ENCODE peak calls at places on chromosomes 6 and 20, in six cellular contexts. H is PC-3, W is fibroblast of lung, B is hepatocyte, D is adrenal gland, E is mammary epithelial cell. U is an unnamed sample. For H3K36me3, the result is how much of the 10 kb centered on the place peaks cover.

GRCh38 chr6:37205997-37206340 is 36.0 kb downstream of the PIM1 start:
- DNase-seq in H (no peak), W (no peak), B (no peak), D (no peak), E (no peak), U (no peak)

GRCh38 chr6:63268574-63268973 is 51.2 kb downstream of the LGSN start:
- DNase-seq in H (no peak), W (no peak), B (no peak), D (no peak), E (no peak), U (no peak)

GRCh38 chr6:122839477-122839876 is 50.4 kb downstream of the SMPDL3A start:
- DNase-seq in H (peak), W (peak), B (peak), D (peak), E (peak), U (peak)

GRCh38 chr6:102907181-102907580 is 1513.7 kb downstream of the GRIK2 start:
- DNase-seq in H (no peak), W (no peak), B (no peak), D (no peak), E (no peak), U (no peak)

GRCh38 chr20:8244637-8245036 is 112.6 kb downstream of the PLCB1 start:
- DNase-seq in H (no peak), W (peak), B (peak), D (peak), E (no peak), U (no peak)

GRCh38 chr6:2749972-2750600 is 636 bp downstream of the MYLK4 start:
- DNase-seq in H (peak), W (peak), B (peak), D (peak), E (no peak), U (peak)

GRCh38 chr6:37130704-37131103 is 39.2 kb upstream of the PIM1 start:
- DNase-seq in H (peak), W (peak), B (peak), D (peak), E (peak), U (no peak)

GRCh38 chr6:110430236-110430635 is 14.9 kb upstream of the DDO start:
- DNase-seq in H (no peak), W (no peak), B (no peak), D (no peak), E (no peak), U (no peak)

GRCh38 chr6:148869589-148869988 is 122.8 kb downstream of the UST start:
- DNase-seq in H (peak), W (peak), B (no peak), D (no peak), E (peak), U (no peak)

GRCh38 chr6:24549674-24550418 is 55.1 kb downstream of the ALDH5A1 start:
- DNase-seq in H (peak), W (no peak), B (no peak), D (no peak), E (no peak), U (no peak)

GRCh38 chr20:40463171-40463570 is 225.9 kb downstream of the MAFB start:
- DNase-seq in H (no peak), W (no peak), B (no peak), D (peak), E (no peak), U (no peak)

GRCh38 chr20:35947489-35947888 is 6.8 kb downstream of the SCAND1 start:
- DNase-seq in H (peak), W (peak), B (peak), D (no peak), E (peak), U (peak)

GRCh38 chr6:17816921-17817611 is 110.3 kb upstream of the NUP153 start:
- DNase-seq in H (peak), W (peak), B (peak), D (no peak), E (no peak), U (no peak)

GRCh38 chr20:21344216-21344615 is 41.1 kb downstream of the XRN2 start:
- DNase-seq in H (no peak), W (peak), B (no peak), D (no peak), E (no peak), U (no peak)

GRCh38 chr6:45679163-45679562 is 301.4 kb upstream of the SUPT3H start:
- DNase-seq in H (no peak), W (no peak), B (no peak), D (no peak), E (no peak), U (no peak)

GRCh38 chr6:14068133-14068532 is 49.4 kb upstream of the CD83 start:
- DNase-seq in H (peak), W (peak), B (no peak), D (no peak), E (peak), U (no peak)

GRCh38 chr20:47500554-47500953 is 1.1 kb upstream of the NCOA3 start:
- DNase-seq in H (no peak), W (no peak), B (no peak), D (no peak), E (no peak), U (no peak)

GRCh38 chr20:64036346-64037198 is 590 bp downstream of the C20orf204 start:
- DNase-seq in H (no peak), W (no peak), B (no peak), D (no peak), E (no peak), U (no peak)

GRCh38 chr6:56370591-56371198 is 123.3 kb upstream of the COL21A1 start:
- DNase-seq in H (peak), W (peak), B (peak), D (peak), E (peak), U (no peak)

GRCh38 chr6:160198577-160199211 is 59.9 kb downstream of the SLC22A2 start:
- DNase-seq in H (peak), W (peak), B (peak), D (no peak), E (no peak), U (no peak)

GRCh38 chr6:50720623-50721022 is 7.3 kb downstream of the TFAP2D start:
- DNase-seq in H (peak), W (no peak), B (peak), D (no peak), E (peak), U (no peak)

GRCh38 chr6:110534731-110535164 is 58.3 kb upstream of the SLC22A16 start:
- DNase-seq in H (peak), W (peak), B (no peak), D (peak), E (peak), U (no peak)

GRCh38 chr20:10540636-10541493 is 105.8 kb downstream of the SLX4IP start:
- DNase-seq in H (peak), W (peak), B (peak), D (no peak), E (peak), U (no peak)

GRCh38 chr6:46963626-46964025 is 41.9 kb upstream of the ADGRF5 start:
- DNase-seq in H (no peak), W (peak), B (no peak), D (no peak), E (no peak), U (no peak)

GRCh38 chr20:37693203-37693602 is 627 bp upstream of the CTNNBL1 start:
- DNase-seq in H (no peak), W (no peak), B (no peak), D (no peak), E (no peak), U (no peak)

GRCh38 chr6:35377002-35377401 is 34.6 kb downstream of the PPARD start:
- DNase-seq in H (no peak), W (peak), B (no peak), D (no peak), E (no peak), U (no peak)

GRCh38 chr6:38989064-38989463 is 59.5 kb upstream of the GLP1R start:
- DNase-seq in H (no peak), W (no peak), B (no peak), D (no peak), E (no peak), U (no peak)

GRCh38 chr20:19841740-19842139 is 83.7 kb downstream of the RIN2 start:
- DNase-seq in H (no peak), W (no peak), B (no peak), D (no peak), E (no peak), U (no peak)

GRCh38 chr20:59743767-59744485 is 139.6 kb downstream of the PHACTR3 start:
- DNase-seq in H (peak), W (no peak), B (no peak), D (no peak), E (no peak), U (no peak)

GRCh38 chr6:18405477-18406293 is 18.5 kb downstream of the RNF144B start:
- DNase-seq in H (peak), W (peak), B (peak), D (no peak), E (peak), U (no peak)

GRCh38 chr20:36260316-36260715 is 24.0 kb downstream of the AAR2 start:
- DNase-seq in H (no peak), W (no peak), B (no peak), D (no peak), E (no peak), U (no peak)

GRCh38 chr6:79269877-79270276 is 35.4 kb upstream of the HMGN3 start:
- DNase-seq in H (no peak), W (peak), B (peak), D (no peak), E (peak), U (no peak)

GRCh38 chr20:42792052-42792451 is 397.7 kb downstream of the PTPRT start:
- DNase-seq in H (no peak), W (no peak), B (no peak), D (no peak), E (no peak), U (no peak)

GRCh38 chr6:3205913-3206312 is 21.5 kb downstream of the TUBB2B start:
- DNase-seq in H (peak), W (peak), B (no peak), D (no peak), E (peak), U (no peak)

DNA sequence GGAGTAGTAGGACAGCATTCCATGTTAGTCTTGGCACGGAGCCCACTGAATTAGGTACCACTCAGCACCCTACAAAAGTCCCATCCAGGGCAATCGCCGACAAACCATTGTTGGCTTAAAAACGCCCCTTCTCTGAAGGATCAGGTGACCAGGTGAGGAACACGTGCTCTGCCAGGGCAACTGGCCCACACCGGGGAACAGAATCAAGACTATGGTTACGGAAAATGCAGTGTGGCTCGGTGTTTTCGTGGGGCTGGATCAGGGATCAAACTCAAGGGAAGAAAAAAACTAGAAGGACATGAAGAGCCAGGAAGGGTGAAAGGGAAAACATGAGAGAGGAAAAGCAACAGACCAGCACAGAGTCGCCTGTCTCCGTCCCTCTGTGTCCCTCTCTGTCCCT is 177.8 kb upstream of the ARID1B start:
- DNase-seq in H (no peak), W (no peak), B (no peak), D (no peak), E (no peak), U (no peak)
- H3K27ac ChIP-seq in H (no peak), W (no peak), B (peak), D (no peak), E (no peak), U (no peak)

DNA sequence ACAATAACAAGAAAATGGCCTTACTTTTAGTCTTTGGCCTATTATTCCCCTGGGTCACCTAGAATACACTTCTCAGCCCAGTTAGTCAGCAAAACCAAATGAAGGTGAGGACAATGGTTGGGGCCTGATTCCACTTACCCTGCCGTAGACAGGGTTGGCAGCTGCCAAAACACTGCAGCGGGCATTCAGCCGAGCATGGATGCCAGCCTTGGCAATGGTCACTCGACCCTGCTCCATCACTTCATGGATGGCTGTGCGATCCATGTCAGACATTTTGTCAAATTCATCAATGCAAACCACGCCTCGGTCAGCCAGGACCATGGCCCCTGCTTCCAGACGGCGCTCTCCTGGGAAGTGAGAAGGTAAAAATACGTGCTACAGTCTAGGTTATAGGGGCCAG is 8.4 kb downstream of the MCM3 start:
- DNase-seq in H (no peak), W (no peak), B (no peak), D (no peak), E (no peak), U (no peak)
- H3K36me3 ChIP-seq in H (half or more), W (under half), B (under half), D (under half), E (half or more), U (half or more)

DNA sequence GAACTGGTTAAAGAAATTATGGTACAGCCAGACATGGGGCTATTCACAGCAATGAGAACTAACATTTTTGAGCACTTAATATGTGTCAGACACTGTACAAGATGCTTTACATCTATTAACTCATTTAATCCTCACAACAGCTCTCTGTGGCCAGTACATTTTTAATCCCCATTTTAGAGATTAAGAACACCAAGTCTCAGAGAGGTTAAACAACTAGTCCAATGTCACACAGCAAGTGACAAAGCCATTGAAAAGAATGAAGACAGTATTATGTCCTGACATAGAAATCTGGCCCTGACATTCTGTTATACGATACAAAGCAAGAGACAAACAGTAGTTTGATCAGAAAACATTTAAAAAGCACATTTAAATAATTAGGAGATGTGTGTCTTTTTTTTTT is 3.8 kb upstream of the CSNK2A1 start:
- DNase-seq in H (no peak), W (no peak), B (no peak), D (no peak), E (no peak), U (no peak)
- H3K27ac ChIP-seq in H (no peak), W (no peak), B (no peak), D (no peak), E (no peak), U (no peak)

GRCh38 chr20:34102342-34102741 is 9.7 kb downstream of the EIF2S2 start:
- DNase-seq in H (no peak), W (no peak), B (no peak), D (no peak), E (no peak), U (no peak)

GRCh38 chr20:34096699-34097420 is 15.2 kb downstream of the EIF2S2 start:
- DNase-seq in H (no peak), W (peak), B (no peak), D (no peak), E (no peak), U (no peak)

GRCh38 chr20:34098570-34098969 is 13.5 kb downstream of the EIF2S2 start:
- DNase-seq in H (no peak), W (no peak), B (no peak), D (no peak), E (no peak), U (no peak)

GRCh38 chr20:34100578-34100977 is 11.5 kb downstream of the EIF2S2 start:
- DNase-seq in H (no peak), W (no peak), B (no peak), D (no peak), E (no peak), U (no peak)

DNA sequence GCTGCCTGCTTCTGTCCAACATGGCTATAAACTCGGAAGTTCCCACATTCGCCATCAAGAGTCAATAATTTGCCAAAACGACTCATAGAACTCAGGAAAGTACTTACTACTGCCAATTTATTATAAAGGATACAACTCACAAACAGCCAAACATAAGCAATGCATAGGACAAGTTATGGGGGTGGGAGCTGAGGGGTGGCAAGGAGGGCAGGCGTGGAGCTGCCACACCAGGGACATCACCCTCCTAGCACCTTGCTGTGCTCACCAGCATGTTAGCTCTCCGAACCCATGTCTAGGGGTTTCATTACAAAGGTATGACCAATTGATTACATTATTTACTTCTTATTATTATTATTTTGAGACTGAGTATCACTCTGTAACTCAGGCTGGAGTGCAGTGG is 12.4 kb downstream of the EIF2S2 start:
- DNase-seq in H (no peak), W (no peak), B (no peak), D (no peak), E (no peak), U (no peak)
- H3K36me3 ChIP-seq in H (half or more), W (under half), B (under half), D (under half), E (half or more), U (under half)

DNA sequence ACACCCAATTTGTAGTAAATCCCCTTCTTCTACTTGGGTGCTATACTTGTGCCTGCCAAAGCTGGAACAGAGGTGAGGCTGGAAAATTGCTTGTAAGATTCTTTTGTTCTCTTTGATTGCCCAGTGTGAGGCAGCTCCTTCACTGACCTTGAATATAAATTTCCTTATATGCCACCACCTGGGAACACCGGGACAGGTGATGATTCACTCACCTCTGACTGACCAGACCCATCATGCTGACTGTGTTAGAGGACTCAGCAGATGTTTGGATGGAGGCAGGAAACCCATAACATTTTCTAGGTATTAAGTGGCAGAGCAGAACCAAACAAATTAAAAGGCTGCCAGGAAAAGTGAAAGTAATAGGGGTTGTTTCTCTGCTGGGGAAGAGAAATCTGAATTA is 120.9 kb downstream of the GRM1 start:
- DNase-seq in H (no peak), W (no peak), B (no peak), D (no peak), E (peak), U (no peak)
- H3K27ac ChIP-seq in H (no peak), W (no peak), B (no peak), D (no peak), E (no peak), U (no peak)

GRCh38 chr20:44932916-44933315 is 23.1 kb downstream of the PABPC1L start:
- DNase-seq in H (no peak), W (no peak), B (no peak), D (no peak), E (no peak), U (no peak)

GRCh38 chr20:44938637-44939036 is 21.6 kb downstream of the TOMM34 start:
- DNase-seq in H (no peak), W (no peak), B (no peak), D (no peak), E (no peak), U (no peak)

GRCh38 chr20:44931911-44932310 is 22.1 kb downstream of the PABPC1L start:
- DNase-seq in H (no peak), W (no peak), B (no peak), D (no peak), E (no peak), U (no peak)

GRCh38 chr20:44941292-44941691 is 18.9 kb downstream of the TOMM34 start:
- DNase-seq in H (no peak), W (no peak), B (no peak), D (no peak), E (no peak), U (no peak)

GRCh38 chr20:44936510-44936909 is 23.7 kb downstream of the TOMM34 start:
- DNase-seq in H (no peak), W (no peak), B (no peak), D (no peak), E (no peak), U (no peak)
- H3K36me3 ChIP-seq in H (under half), W (under half), B (under half), D (under half), E (under half), U (under half)

GRCh38 chr6:68296126-68296525 is 339.0 kb upstream of the ADGRB3 start:
- DNase-seq in H (no peak), W (peak), B (no peak), D (no peak), E (no peak), U (no peak)
- H3K27ac ChIP-seq in H (no peak), W (no peak), B (no peak), D (no peak), E (no peak), U (no peak)

DNA sequence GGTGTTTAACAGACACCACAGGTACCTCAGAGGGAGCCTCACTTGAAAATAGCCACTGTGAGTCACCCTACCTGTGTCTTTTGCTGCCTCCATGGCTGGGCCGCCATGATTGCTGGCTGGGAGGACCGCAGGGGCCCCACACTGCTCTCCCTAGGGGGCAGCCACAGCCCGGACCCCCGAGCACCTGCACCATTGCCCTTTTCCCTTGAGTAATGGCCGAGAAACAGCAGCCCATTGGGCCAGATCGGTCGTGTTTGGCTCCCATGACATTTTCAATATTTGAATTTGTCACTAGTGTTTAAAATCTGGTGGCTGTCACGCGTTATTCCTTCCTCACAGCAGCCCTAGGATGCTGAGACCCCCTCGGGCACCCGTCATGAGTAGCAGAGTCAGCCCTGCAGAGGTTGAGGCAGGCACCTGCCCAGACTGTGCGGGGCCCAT is 6.7 kb downstream of the ZBP1 start:
- DNase-seq in H (no peak), W (no peak), B (no peak), D (no peak), E (no peak), U (no peak)
- H3K36me3 ChIP-seq in H (under half), W (under half), B (under half), D (under half), E (under half), U (under half)

GRCh38 chr6:88263591-88263990 is 97.4 kb upstream of the CNR1 start:
- DNase-seq in H (no peak), W (no peak), B (no peak), D (no peak), E (no peak), U (no peak)
- H3K27ac ChIP-seq in H (no peak), W (no peak), B (no peak), D (no peak), E (no peak), U (no peak)

U was measured in naive thymus-derived CD4-positive, alpha-beta T cell.